ENCODE peak calls at places on chromosomes 4 and X, in ten cellular contexts. J is stimulated activated CD8-positive, alpha-beta memory T cell treated with anti-CD3 and anti-CD28 coated beads, Interleukin-12 subunit alpha, Interleukin-12 subunit beta, amount 100 ng/mL, for 4 hours; U is NCI-H1105; X is GM12892; N is naive thymus-derived CD4-positive, alpha-beta T cell; A is substantia nigra; W is CD8-positive, alpha-beta T cell; L is A549; Z is NCI-H524; G is amygdala. E is an unnamed sample.

GRCh38 chr4:76072760-76073159 is 1.7 kb upstream of the ART3 start:
- DNase-seq in J (no peak), U (no peak), X (no peak), N (no peak), A (no peak), W (no peak), L (no peak), Z (no peak), G (no peak), E (no peak)

GRCh38 chrX:54043696-54044125 is 562 bp downstream of the PHF8 start:
- DNase-seq in J (peak; percentile 22), U (no peak), X (peak; percentile 19), N (no peak), A (peak; percentile 19), W (peak; percentile 22), L (no peak), Z (peak; percentile 44), G (no peak), E (peak; percentile 52)

GRCh38 chr4:5746829-5747745 is 36.1 kb downstream of the EVC start:
- DNase-seq in J (no peak), U (no peak), X (no peak), N (no peak), A (no peak), W (no peak), L (no peak), Z (peak; percentile 48), G (no peak), E (no peak)

GRCh38 chrX:68238568-68238967 is 194.7 kb downstream of the OPHN1 start:
- DNase-seq in J (no peak), U (no peak), X (no peak), N (no peak), A (no peak), W (no peak), L (peak; percentile 19), Z (no peak), G (no peak), E (no peak)

GRCh38 chr4:80173841-80174240 is 23.5 kb upstream of the PRDM8 start:
- DNase-seq in J (no peak), U (no peak), X (no peak), N (no peak), A (no peak), W (no peak), L (no peak), Z (no peak), G (no peak), E (no peak)

GRCh38 chrX:23883737-23884354 is 23.9 kb downstream of the APOO start:
- DNase-seq in J (no peak), U (no peak), X (no peak), N (no peak), A (no peak), W (no peak), L (peak; percentile 76), Z (no peak), G (no peak), E (no peak)

GRCh38 chr4:993111-994029 is at the start of gene SLC26A1:
- DNase-seq in J (no peak), U (no peak), X (no peak), N (no peak), A (no peak), W (no peak), L (peak; percentile 51), Z (no peak), G (no peak), E (no peak)

GRCh38 chr4:140793291-140793690 is 37.1 kb upstream of the TBC1D9 start:
- DNase-seq in J (no peak), U (no peak), X (no peak), N (no peak), A (no peak), W (no peak), L (no peak), Z (peak; percentile 59), G (no peak), E (no peak)

GRCh38 chrX:50827996-50828395 is 14.0 kb upstream of the SHROOM4 start:
- DNase-seq in J (no peak), U (no peak), X (no peak), N (no peak), A (no peak), W (no peak), L (peak; percentile 31), Z (no peak), G (no peak), E (no peak)